ENCODE peak calls at places on chromosome X, in four cellular contexts. One of them, this sample, is unnamed.

GRCh38 chrX:149937881-149938426 is 337 bp downstream of the EOLA2 start:
- DNase-seq in astrocyte: peak; percentile 6
- DNase-seq in Panc1: no peak
- DNase-seq in left lung: no peak
- DNase-seq in this sample: no peak

GRCh38 chrX:153921511-153922285 is 4.4 kb downstream of the ARHGAP4 start:
- DNase-seq in Panc1: no peak
- DNase-seq in left lung: peak; percentile 57
- DNase-seq in astrocyte: no peak
- DNase-seq in this sample: no peak

GRCh38 chrX:134664202-134664601 is 5.9 kb upstream of the PLAC1 start:
- DNase-seq in Panc1: no peak
- DNase-seq in astrocyte: no peak
- DNase-seq in left lung: no peak
- DNase-seq in this sample: no peak

GRCh38 chrX:109902665-109903064 is 100.2 kb upstream of the TMEM164 start:
- DNase-seq in left lung: no peak
- DNase-seq in Panc1: no peak
- DNase-seq in astrocyte: peak; percentile 50
- DNase-seq in this sample: no peak

GRCh38 chrX:45479835-45480422 is 279.3 kb upstream of the DIPK2B start:
- DNase-seq in left lung: no peak
- DNase-seq in Panc1: peak; percentile 91
- DNase-seq in astrocyte: peak; percentile 93
- DNase-seq in this sample: peak; percentile 41

GRCh38 chrX:39874202-39874816 is 223.4 kb downstream of the BCOR start:
- DNase-seq in astrocyte: no peak
- DNase-seq in Panc1: no peak
- DNase-seq in left lung: no peak
- DNase-seq in this sample: no peak

GRCh38 chrX:13076176-13076956 is 31.9 kb upstream of the FAM9C start:
- DNase-seq in astrocyte: peak; percentile 51
- DNase-seq in left lung: no peak
- DNase-seq in Panc1: no peak
- DNase-seq in this sample: no peak

GRCh38 chrX:21800344-21800770 is 39.1 kb upstream of the MBTPS2 start:
- DNase-seq in Panc1: no peak
- DNase-seq in astrocyte: peak; percentile 36
- DNase-seq in left lung: no peak
- DNase-seq in this sample: no peak

GRCh38 chrX:42496239-42496638 is 281.7 kb downstream of the PPP1R2C start:
- DNase-seq in astrocyte: no peak
- DNase-seq in left lung: no peak
- DNase-seq in Panc1: no peak
- DNase-seq in this sample: no peak

GRCh38 chrX:94751611-94752010 is 1077.6 kb downstream of the FAM133A start:
- DNase-seq in left lung: no peak
- DNase-seq in Panc1: no peak
- DNase-seq in astrocyte: no peak
- DNase-seq in this sample: no peak

GRCh38 chrX:37765507-37765906 is 14.4 kb upstream of the CYBB start:
- DNase-seq in astrocyte: no peak
- DNase-seq in Panc1: no peak
- DNase-seq in left lung: no peak
- DNase-seq in this sample: no peak

GRCh38 chrX:152903589-152903988 is 5.7 kb downstream of the ZNF185 start:
- DNase-seq in astrocyte: no peak
- DNase-seq in left lung: no peak
- DNase-seq in Panc1: no peak
- DNase-seq in this sample: no peak

GRCh38 chrX:152901816-152902501 is 4.1 kb downstream of the ZNF185 start:
- DNase-seq in astrocyte: no peak
- DNase-seq in Panc1: no peak
- DNase-seq in left lung: no peak
- DNase-seq in this sample: no peak

GRCh38 chrX:152902502-152902820 is 4.6 kb downstream of the ZNF185 start:
- DNase-seq in left lung: no peak
- DNase-seq in Panc1: no peak
- DNase-seq in astrocyte: no peak
- DNase-seq in this sample: no peak

GRCh38 chrX:152905081-152905420 is 7.2 kb downstream of the ZNF185 start:
- DNase-seq in Panc1: no peak
- DNase-seq in left lung: no peak
- DNase-seq in astrocyte: no peak
- DNase-seq in this sample: no peak

DNA sequence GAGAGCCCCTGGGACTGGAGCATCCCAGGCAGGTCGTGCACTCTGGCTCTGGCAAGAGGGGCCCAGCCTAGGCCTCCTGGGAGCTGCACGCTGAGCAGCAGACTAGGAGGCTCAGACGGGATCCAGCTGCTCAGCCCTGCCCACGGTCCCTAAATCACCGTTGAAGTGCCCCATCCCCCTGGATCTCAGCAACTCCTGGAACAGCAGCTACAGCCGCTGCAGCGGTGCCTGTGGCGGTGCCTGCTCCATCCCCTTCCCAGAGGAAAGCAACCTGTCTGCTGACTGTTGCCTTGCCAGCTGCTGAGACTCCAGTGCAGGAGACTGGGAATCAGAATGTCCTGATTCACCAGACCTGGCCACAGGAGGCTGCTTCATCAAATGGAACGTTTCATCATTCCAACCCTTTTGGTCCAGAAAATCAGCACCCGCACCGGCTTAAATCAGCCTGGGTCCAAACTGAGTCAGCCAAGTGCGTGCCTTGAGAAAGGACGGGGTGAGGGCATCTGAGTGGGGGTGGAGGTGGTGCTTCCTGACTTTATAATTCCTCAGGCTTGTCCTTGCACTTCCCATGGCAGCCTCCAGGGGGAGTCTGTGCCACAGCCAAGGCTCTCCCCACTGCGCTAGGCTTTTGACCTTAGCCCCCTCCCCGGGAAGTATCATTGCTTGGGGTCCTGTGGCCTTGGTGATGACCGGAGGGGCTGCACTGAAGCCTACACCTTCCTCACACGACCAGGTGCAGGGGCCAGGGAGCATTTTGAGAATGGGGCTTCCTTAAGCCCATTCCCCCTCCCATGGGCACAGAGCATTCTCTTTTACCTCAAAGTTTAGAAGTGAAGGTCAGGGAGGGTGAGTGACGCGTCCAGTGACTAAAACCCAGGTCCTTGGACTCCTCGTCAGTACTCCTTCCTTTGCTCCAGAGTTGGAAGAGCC is 6.5 kb downstream of the ZNF185 start:
- DNase-seq in astrocyte: peak; percentile 66
- DNase-seq in Panc1: no peak
- DNase-seq in left lung: no peak
- DNase-seq in this sample: no peak
- H3K4me3 ChIP-seq in astrocyte: no peak overlapping the region
- H3K4me3 ChIP-seq in Panc1: no peak overlapping the region
- H3K4me3 ChIP-seq in left lung: no peak overlapping the region
- H3K4me3 ChIP-seq in this sample: no peak overlapping the region

GRCh38 chrX:119647089-119647488 is 40.9 kb upstream of the NKRF start:
- DNase-seq in left lung: no peak
- DNase-seq in astrocyte: no peak
- DNase-seq in Panc1: no peak
- DNase-seq in this sample: no peak
- H3K36me3 ChIP-seq in left lung: peaks cover 15% of the 10 kb centered on the region
- H3K36me3 ChIP-seq in astrocyte: no peaks in the 10 kb centered on the region
- H3K36me3 ChIP-seq in Panc1: no peaks in the 10 kb centered on the region
- H3K36me3 ChIP-seq in this sample: peaks cover 2% of the 10 kb centered on the region

GRCh38 chrX:118726887-118727685 is at the start of gene IL13RA1:
- DNase-seq in left lung: peak; percentile 93
- DNase-seq in Panc1: peak; percentile 74
- DNase-seq in astrocyte: peak; percentile 69
- DNase-seq in this sample: no peak
- TF ChIP-seq CTCF in left lung: no peak
- TF ChIP-seq CTCF in Panc1: no peak
- TF ChIP-seq CTCF in astrocyte: no peak
- TF ChIP-seq CTCF in this sample: no peak

GRCh38 chrX:71251456-71251973 is 2.4 kb downstream of the ZMYM3 start:
- DNase-seq in astrocyte: no peak
- DNase-seq in Panc1: no peak
- DNase-seq in left lung: no peak
- DNase-seq in this sample: no peak
- H3K4me3 ChIP-seq in astrocyte: no peak overlapping the region
- H3K4me3 ChIP-seq in Panc1: no peak overlapping the region
- H3K4me3 ChIP-seq in left lung: no peak overlapping the region
- H3K4me3 ChIP-seq in this sample: no peak overlapping the region

This sample was measured in BJ.